ENCODE peak calls at places on chromosomes 7 and 10, in six cellular contexts. One of them, this sample, is unnamed.

GRCh38 chr7:132348341-132348740 is 227.9 kb downstream of the PLXNA4 start:
- DNase-seq in H1: no peak
- DNase-seq in HepG2: no peak
- DNase-seq in K562: no peak
- DNase-seq in SK-N-SH: no peak
- DNase-seq in HL-60: no peak
- DNase-seq in this sample: no peak

GRCh38 chr7:79317728-79318127 is 135.7 kb downstream of the MAGI2 start:
- DNase-seq in HepG2: peak
- DNase-seq in H1: no peak
- DNase-seq in K562: no peak
- DNase-seq in SK-N-SH: no peak
- DNase-seq in HL-60: no peak
- DNase-seq in this sample: no peak

GRCh38 chr7:155951554-155952158 is 139.4 kb upstream of the SHH start:
- DNase-seq in SK-N-SH: no peak
- DNase-seq in HepG2: peak
- DNase-seq in H1: no peak
- DNase-seq in HL-60: no peak
- DNase-seq in K562: no peak
- DNase-seq in this sample: no peak

GRCh38 chr10:78783753-78784152 is 285.0 kb upstream of the ZMIZ1 start:
- DNase-seq in SK-N-SH: no peak
- DNase-seq in HL-60: no peak
- DNase-seq in H1: no peak
- DNase-seq in K562: no peak
- DNase-seq in HepG2: no peak
- DNase-seq in this sample: no peak

GRCh38 chr10:8752146-8752843 is 697.8 kb downstream of the GATA3 start:
- DNase-seq in HL-60: no peak
- DNase-seq in SK-N-SH: no peak
- DNase-seq in K562: no peak
- DNase-seq in HepG2: no peak
- DNase-seq in H1: no peak
- DNase-seq in this sample: no peak

GRCh38 chr7:636396-636795 is 90.1 kb upstream of the DNAAF5 start:
- DNase-seq in H1: no peak
- DNase-seq in HL-60: no peak
- DNase-seq in K562: peak
- DNase-seq in SK-N-SH: no peak
- DNase-seq in HepG2: peak
- DNase-seq in this sample: no peak

GRCh38 chr10:128152741-128153583 is 26.7 kb upstream of the MKI67 start:
- DNase-seq in H1: no peak
- DNase-seq in K562: no peak
- DNase-seq in HepG2: no peak
- DNase-seq in HL-60: no peak
- DNase-seq in SK-N-SH: peak
- DNase-seq in this sample: no peak

GRCh38 chr10:122350893-122351292 is 23.6 kb upstream of the PLEKHA1 start:
- DNase-seq in HL-60: no peak
- DNase-seq in SK-N-SH: no peak
- DNase-seq in H1: no peak
- DNase-seq in K562: no peak
- DNase-seq in HepG2: no peak
- DNase-seq in this sample: no peak

GRCh38 chr10:133279266-133279960 is 2.7 kb upstream of the ADAM8 start:
- DNase-seq in H1: no peak
- DNase-seq in HepG2: no peak
- DNase-seq in K562: no peak
- DNase-seq in HL-60: peak
- DNase-seq in SK-N-SH: no peak
- DNase-seq in this sample: no peak

GRCh38 chr7:55133630-55134392 is 115.0 kb downstream of the EGFR start:
- DNase-seq in HL-60: no peak
- DNase-seq in SK-N-SH: peak
- DNase-seq in H1: no peak
- DNase-seq in K562: peak
- DNase-seq in HepG2: peak
- DNase-seq in this sample: no peak

GRCh38 chr7:77923419-77923818 is 124.8 kb downstream of the PHTF2 start:
- DNase-seq in HepG2: no peak
- DNase-seq in HL-60: no peak
- DNase-seq in K562: no peak
- DNase-seq in H1: no peak
- DNase-seq in SK-N-SH: no peak
- DNase-seq in this sample: no peak

GRCh38 chr10:13328588-13328987 is 19.5 kb downstream of the SEPHS1 start:
- DNase-seq in HepG2: no peak
- DNase-seq in K562: no peak
- DNase-seq in HL-60: no peak
- DNase-seq in H1: no peak
- DNase-seq in SK-N-SH: no peak
- DNase-seq in this sample: no peak

GRCh38 chr7:103690576-103690975 is 244.6 kb upstream of the SLC26A5 start:
- DNase-seq in K562: no peak
- DNase-seq in H1: no peak
- DNase-seq in SK-N-SH: no peak
- DNase-seq in HepG2: no peak
- DNase-seq in HL-60: no peak
- DNase-seq in this sample: no peak

GRCh38 chr10:88386204-88386877 is 196.8 kb downstream of the RNLS start:
- DNase-seq in HepG2: peak
- DNase-seq in HL-60: no peak
- DNase-seq in K562: no peak
- DNase-seq in SK-N-SH: peak
- DNase-seq in H1: no peak
- DNase-seq in this sample: peak

GRCh38 chr7:156177396-156178055 is 365.3 kb upstream of the SHH start:
- DNase-seq in HepG2: no peak
- DNase-seq in HL-60: no peak
- DNase-seq in SK-N-SH: no peak
- DNase-seq in H1: no peak
- DNase-seq in K562: no peak
- DNase-seq in this sample: no peak

GRCh38 chr10:34319197-34319846 is 495.8 kb downstream of the PARD3 start:
- DNase-seq in SK-N-SH: peak
- DNase-seq in K562: no peak
- DNase-seq in HepG2: peak
- DNase-seq in HL-60: no peak
- DNase-seq in H1: no peak
- DNase-seq in this sample: no peak

GRCh38 chr7:150381785-150382122 is 2.6 kb downstream of the ZNF775 start:
- DNase-seq in K562: no peak
- DNase-seq in HL-60: no peak
- DNase-seq in HepG2: no peak
- DNase-seq in H1: no peak
- DNase-seq in SK-N-SH: no peak
- DNase-seq in this sample: no peak

DNA sequence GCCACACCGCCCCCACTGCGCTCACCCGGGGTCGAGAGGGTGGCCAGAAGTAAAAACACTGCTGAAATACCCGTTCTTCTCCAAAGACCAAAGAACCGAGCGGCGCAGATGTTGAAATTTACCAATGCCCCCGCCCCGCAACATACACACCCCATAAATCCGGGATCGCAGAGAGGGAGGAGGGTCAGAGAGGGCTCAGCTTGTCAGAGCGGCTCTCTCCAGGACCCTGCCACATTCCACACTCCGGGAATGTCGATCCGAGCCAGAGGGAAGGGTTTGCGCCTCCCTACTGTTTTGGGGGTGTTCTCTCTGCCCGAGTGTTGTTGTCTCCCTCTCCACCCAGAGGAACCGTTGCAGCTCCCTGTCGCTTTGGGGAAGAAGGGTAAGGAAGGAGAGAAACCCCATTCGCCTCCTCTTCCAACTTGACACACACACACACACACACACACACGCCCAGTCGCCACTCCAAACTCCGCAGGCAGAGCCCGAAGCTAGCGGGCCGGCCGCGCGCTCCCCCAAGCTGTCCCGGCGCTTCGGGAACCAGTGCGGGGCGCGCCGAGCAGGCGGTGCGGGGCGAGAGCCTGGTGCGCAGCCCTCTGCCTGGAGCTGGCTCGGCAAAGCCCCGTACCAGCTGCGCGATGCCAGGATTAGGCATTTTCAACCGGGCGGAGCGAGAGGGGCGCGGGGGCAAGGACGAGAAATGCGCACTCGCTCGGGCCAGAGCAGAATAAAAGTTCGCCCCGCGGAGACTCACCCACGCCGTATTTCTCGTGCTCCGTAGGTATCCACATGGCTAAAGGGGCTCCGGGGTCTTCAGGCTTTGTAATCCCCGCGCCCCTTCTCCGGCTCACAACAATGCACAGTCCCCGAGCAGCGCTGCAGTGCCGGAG is 606 bp downstream of the DOCK4 start:
- DNase-seq in HepG2: peak
- DNase-seq in HL-60: peak
- DNase-seq in K562: peak
- DNase-seq in SK-N-SH: peak
- DNase-seq in H1: peak
- DNase-seq in this sample: no peak
- TF ChIP-seq GABPA in HepG2: no peak
- TF ChIP-seq GABPA in HL-60: no peak
- TF ChIP-seq GABPA in K562: no peak
- TF ChIP-seq GABPA in SK-N-SH: no peak
- TF ChIP-seq GABPA in H1: no peak
- TF ChIP-seq GABPA in this sample: no peak

GRCh38 chr7:100730136-100730800 is 3.1 kb upstream of the ZAN start:
- DNase-seq in SK-N-SH: no peak
- DNase-seq in HL-60: no peak
- DNase-seq in H1: no peak
- DNase-seq in HepG2: no peak
- DNase-seq in K562: no peak
- DNase-seq in this sample: no peak

GRCh38 chr7:100722480-100723212 is 2.4 kb downstream of the EPO start:
- DNase-seq in HL-60: no peak
- DNase-seq in K562: no peak
- DNase-seq in SK-N-SH: peak
- DNase-seq in H1: no peak
- DNase-seq in HepG2: no peak
- DNase-seq in this sample: no peak

GRCh38 chr7:100723732-100724275 is 3.5 kb downstream of the EPO start:
- DNase-seq in HL-60: no peak
- DNase-seq in H1: no peak
- DNase-seq in K562: no peak
- DNase-seq in HepG2: peak
- DNase-seq in SK-N-SH: no peak
- DNase-seq in this sample: no peak

GRCh38 chr7:100728196-100728595 is 5.2 kb upstream of the ZAN start:
- DNase-seq in SK-N-SH: no peak
- DNase-seq in H1: no peak
- DNase-seq in K562: no peak
- DNase-seq in HepG2: no peak
- DNase-seq in HL-60: no peak
- DNase-seq in this sample: no peak

DNA sequence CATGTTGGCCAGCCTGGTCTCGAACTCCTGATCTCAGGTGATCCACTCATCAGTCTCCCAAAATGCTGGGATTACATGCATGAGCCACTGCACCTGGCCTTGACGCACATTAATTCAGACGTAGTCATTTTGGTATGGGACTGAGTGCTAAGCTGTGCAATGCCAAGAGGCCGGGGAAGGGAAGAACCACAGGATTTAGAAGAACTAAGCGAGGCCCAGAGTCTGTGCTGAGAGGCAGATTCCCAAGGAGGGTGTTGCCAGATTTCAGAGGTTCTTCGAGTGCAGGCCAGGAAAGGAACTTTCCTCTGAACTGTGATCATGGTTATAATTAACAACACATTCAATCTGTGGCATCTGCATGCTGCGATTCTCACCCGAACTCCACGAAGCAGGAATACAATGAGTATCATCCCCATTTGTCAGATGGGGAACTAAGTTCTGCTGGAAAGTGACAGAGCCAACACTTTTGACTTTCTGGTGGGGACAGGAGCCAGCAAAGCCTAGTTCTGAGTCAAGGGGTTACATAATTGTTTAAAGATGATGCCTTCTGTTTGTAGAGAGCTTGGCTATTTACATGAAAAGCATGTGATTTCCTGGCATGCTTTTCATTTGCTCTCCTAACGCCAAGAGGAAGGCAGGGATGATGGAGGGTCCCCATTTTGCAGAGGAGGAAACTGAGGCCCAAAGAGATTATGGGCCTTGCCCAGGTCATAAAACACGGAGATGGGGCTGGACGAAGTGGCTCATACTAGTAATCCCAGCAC is 6.2 kb upstream of the ZAN start:
- DNase-seq in SK-N-SH: no peak
- DNase-seq in K562: no peak
- DNase-seq in HL-60: no peak
- DNase-seq in HepG2: peak
- DNase-seq in H1: no peak
- DNase-seq in this sample: no peak
- TF ChIP-seq GABPA in SK-N-SH: no peak
- TF ChIP-seq GABPA in K562: no peak
- TF ChIP-seq GABPA in HL-60: no peak
- TF ChIP-seq GABPA in HepG2: no peak
- TF ChIP-seq GABPA in H1: no peak
- TF ChIP-seq GABPA in this sample: no peak

GRCh38 chr10:132130286-132131265 is 56.2 kb upstream of the DPYSL4 start:
- DNase-seq in K562: no peak
- DNase-seq in HepG2: no peak
- DNase-seq in H1: no peak
- DNase-seq in HL-60: no peak
- DNase-seq in SK-N-SH: no peak
- DNase-seq in this sample: no peak
- TF ChIP-seq GABPA in K562: no peak
- TF ChIP-seq GABPA in HepG2: no peak
- TF ChIP-seq GABPA in H1: no peak
- TF ChIP-seq GABPA in HL-60: no peak
- TF ChIP-seq GABPA in SK-N-SH: no peak
- TF ChIP-seq GABPA in this sample: no peak

GRCh38 chr7:67522504-67522903 is 525.9 kb downstream of the TYW1 start:
- DNase-seq in H1: no peak
- DNase-seq in HL-60: no peak
- DNase-seq in HepG2: no peak
- DNase-seq in SK-N-SH: no peak
- DNase-seq in K562: no peak
- DNase-seq in this sample: no peak

GRCh38 chr7:67523706-67524105 is 527.1 kb downstream of the TYW1 start:
- DNase-seq in K562: no peak
- DNase-seq in HL-60: no peak
- DNase-seq in H1: no peak
- DNase-seq in HepG2: no peak
- DNase-seq in SK-N-SH: no peak
- DNase-seq in this sample: no peak

DNA sequence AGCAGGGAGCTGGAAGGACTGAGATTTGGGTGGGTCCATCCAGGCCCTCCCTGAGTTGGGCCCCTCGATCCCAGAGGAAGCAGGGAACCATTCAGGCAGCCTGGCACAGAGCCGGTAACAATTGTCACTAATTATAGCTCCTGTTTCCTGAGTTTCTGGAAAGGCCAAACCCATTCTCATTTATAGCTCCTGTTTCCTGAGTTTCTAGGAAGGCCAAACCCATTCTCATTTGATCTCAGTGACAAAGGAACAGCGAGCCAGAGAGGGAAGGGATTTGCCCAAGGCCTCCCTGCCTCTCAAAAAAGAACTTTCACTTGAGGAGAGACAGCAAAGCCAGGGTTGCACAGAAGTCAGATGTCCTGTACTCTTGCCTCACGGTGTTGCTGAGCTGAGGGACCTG is 521.9 kb downstream of the TYW1 start:
- DNase-seq in K562: no peak
- DNase-seq in HepG2: no peak
- DNase-seq in SK-N-SH: no peak
- DNase-seq in HL-60: no peak
- DNase-seq in H1: no peak
- DNase-seq in this sample: no peak
- TF ChIP-seq GABPA in K562: no peak
- TF ChIP-seq GABPA in HepG2: no peak
- TF ChIP-seq GABPA in SK-N-SH: no peak
- TF ChIP-seq GABPA in HL-60: no peak
- TF ChIP-seq GABPA in H1: no peak
- TF ChIP-seq GABPA in this sample: no peak

GRCh38 chr7:53596230-53596629 is 560.8 kb downstream of the POM121L12 start:
- DNase-seq in H1: no peak
- DNase-seq in SK-N-SH: no peak
- DNase-seq in HepG2: no peak
- DNase-seq in HL-60: peak
- DNase-seq in K562: no peak
- DNase-seq in this sample: no peak
- TF ChIP-seq GABPA in H1: no peak
- TF ChIP-seq GABPA in SK-N-SH: no peak
- TF ChIP-seq GABPA in HepG2: no peak
- TF ChIP-seq GABPA in HL-60: no peak
- TF ChIP-seq GABPA in K562: no peak
- TF ChIP-seq GABPA in this sample: no peak

This sample was measured in GM12878.